ENCODE peak calls at places on chromosomes 6 and 20, in five cellular contexts. G, E, K, P and F are unnamed samples.

GRCh38 chr20:51636123-51636522 is 93.6 kb upstream of the NFATC2 start:
- DNase-seq in G (peak), E (no peak), K (no peak), P (no peak), F (no peak)

GRCh38 chr20:38730167-38730988 is 6.1 kb downstream of the SLC32A1 start:
- DNase-seq in G (no peak), E (no peak), K (no peak), P (no peak), F (no peak)

GRCh38 chr6:79634491-79634890 is 3.4 kb downstream of the SH3BGRL2 start:
- DNase-seq in G (no peak), E (no peak), K (no peak), P (no peak), F (no peak)

GRCh38 chr20:12916699-12917098 is 92.1 kb upstream of the SPTLC3 start:
- DNase-seq in G (no peak), E (no peak), K (no peak), P (peak), F (no peak)

GRCh38 chr6:105522626-105523322 is 119.9 kb upstream of the PREP start:
- DNase-seq in G (peak), E (no peak), K (no peak), P (peak), F (no peak)

GRCh38 chr6:19837511-19838441 is 606 bp downstream of the ID4 start:
- DNase-seq in G (peak), E (peak), K (peak), P (peak), F (no peak)

GRCh38 chr6:95578106-95578410 is 723 bp downstream of the MANEA start:
- DNase-seq in G (no peak), E (peak), K (no peak), P (no peak), F (no peak)

GRCh38 chr6:157135691-157136090 is 187.6 kb downstream of the TMEM242 start:
- DNase-seq in G (peak), E (no peak), K (no peak), P (peak), F (no peak)

GRCh38 chr20:16293590-16293989 is 279.7 kb downstream of the KIF16B start:
- DNase-seq in G (no peak), E (no peak), K (no peak), P (peak), F (no peak)

GRCh38 chr20:10329387-10330005 is 104.5 kb downstream of the MKKS start:
- DNase-seq in G (no peak), E (no peak), K (no peak), P (no peak), F (no peak)

GRCh38 chr6:125002090-125002741 is 40.0 kb downstream of the RNF217 start:
- DNase-seq in G (peak), E (no peak), K (no peak), P (no peak), F (no peak)

GRCh38 chr20:5354871-5355270 is 38.1 kb upstream of the PROKR2 start:
- DNase-seq in G (no peak), E (no peak), K (no peak), P (no peak), F (no peak)

GRCh38 chr6:111730835-111731234 is 125.2 kb upstream of the TRAF3IP2 start:
- DNase-seq in G (no peak), E (peak), K (peak), P (no peak), F (peak)

GRCh38 chr20:33839591-33839990 is 28.4 kb downstream of the CHMP4B start:
- DNase-seq in G (no peak), E (peak), K (peak), P (no peak), F (no peak)

GRCh38 chr6:36962874-36963273 is 8.3 kb downstream of the PI16 start:
- DNase-seq in G (no peak), E (peak), K (peak), P (peak), F (peak)

GRCh38 chr6:68167604-68168003 is 467.5 kb upstream of the ADGRB3 start:
- DNase-seq in G (no peak), E (no peak), K (no peak), P (no peak), F (no peak)

GRCh38 chr6:116087437-116088027 is 13.1 kb upstream of the NT5DC1 start:
- DNase-seq in G (peak), E (no peak), K (no peak), P (peak), F (no peak)

GRCh38 chr6:53282741-53283140 is 66.0 kb downstream of the ELOVL5 start:
- DNase-seq in G (no peak), E (no peak), K (no peak), P (no peak), F (no peak)

GRCh38 chr6:128406453-128406852 is 113.9 kb downstream of the PTPRK start:
- DNase-seq in G (no peak), E (no peak), K (no peak), P (no peak), F (no peak)

GRCh38 chr20:17611540-17612286 is 41.8 kb downstream of the DSTN start:
- DNase-seq in G (no peak), E (no peak), K (peak), P (peak), F (no peak)

GRCh38 chr20:51565741-51566140 is 23.2 kb upstream of the NFATC2 start:
- DNase-seq in G (peak), E (no peak), K (no peak), P (peak), F (no peak)

DNA sequence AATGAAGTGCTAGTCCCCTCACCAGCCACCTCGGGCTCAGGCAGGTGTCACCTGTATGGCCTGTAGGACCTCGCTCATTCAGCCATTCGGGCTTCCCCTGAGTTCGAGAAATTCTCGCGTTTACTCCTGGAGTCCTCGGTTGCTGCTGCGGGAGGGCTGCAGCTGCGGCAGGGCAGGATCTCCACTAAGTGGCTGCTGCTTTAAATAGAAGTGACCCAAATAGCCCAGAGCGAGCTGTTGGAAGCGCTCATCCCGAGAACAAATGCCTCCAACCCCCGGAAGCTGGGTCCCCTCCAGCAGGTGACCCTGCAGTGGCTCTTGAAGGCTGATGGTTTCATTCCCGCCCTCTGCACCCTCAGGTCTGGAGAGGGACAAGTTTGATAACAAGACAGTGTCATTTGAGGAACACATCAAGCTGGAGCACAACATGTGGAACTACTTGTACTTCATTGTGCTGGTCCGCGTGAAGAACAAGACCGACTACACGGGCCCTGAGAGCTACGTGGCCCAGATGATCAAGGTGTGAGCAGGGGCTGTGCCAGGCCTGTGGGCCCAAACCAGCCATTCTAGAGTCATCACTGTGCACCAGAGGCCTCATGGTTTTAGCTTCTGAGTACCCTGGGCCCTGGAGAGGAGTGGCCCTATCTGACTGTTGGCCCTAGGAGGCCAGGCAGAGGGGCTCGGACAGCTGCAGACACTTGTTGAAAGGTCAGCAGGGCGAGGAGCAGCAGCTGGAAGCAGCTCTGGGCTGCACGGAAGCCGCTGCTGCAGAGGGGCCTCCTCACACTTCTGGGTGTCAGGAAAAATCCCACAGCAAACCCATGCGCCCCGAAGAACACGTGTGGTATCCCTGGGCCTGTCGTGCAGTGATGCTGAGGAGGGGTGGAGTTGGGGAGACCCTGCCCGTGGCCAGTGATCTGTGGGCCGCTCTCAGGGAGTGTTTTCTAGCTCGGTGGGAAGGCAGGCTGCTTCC is 18.0 kb downstream of the UQCC2 start:
- DNase-seq in G (no peak), E (peak), K (peak), P (peak), F (no peak)
- H3K27ac ChIP-seq in G (peak), E (peak), K (no peak), P (peak), F (no peak)

GRCh38 chr6:29830409-29830808 is 2.8 kb downstream of the HLA-G start:
- DNase-seq in G (no peak), E (no peak), K (no peak), P (no peak), F (no peak)

GRCh38 chr6:29829766-29830165 is 2.1 kb downstream of the HLA-G start:
- DNase-seq in G (no peak), E (no peak), K (no peak), P (no peak), F (no peak)

GRCh38 chr6:29839917-29840316 is 12.3 kb downstream of the HLA-G start:
- DNase-seq in G (no peak), E (no peak), K (no peak), P (no peak), F (no peak)

GRCh38 chr6:29831776-29832175 is 4.2 kb downstream of the HLA-G start:
- DNase-seq in G (no peak), E (no peak), K (no peak), P (no peak), F (no peak)

DNA sequence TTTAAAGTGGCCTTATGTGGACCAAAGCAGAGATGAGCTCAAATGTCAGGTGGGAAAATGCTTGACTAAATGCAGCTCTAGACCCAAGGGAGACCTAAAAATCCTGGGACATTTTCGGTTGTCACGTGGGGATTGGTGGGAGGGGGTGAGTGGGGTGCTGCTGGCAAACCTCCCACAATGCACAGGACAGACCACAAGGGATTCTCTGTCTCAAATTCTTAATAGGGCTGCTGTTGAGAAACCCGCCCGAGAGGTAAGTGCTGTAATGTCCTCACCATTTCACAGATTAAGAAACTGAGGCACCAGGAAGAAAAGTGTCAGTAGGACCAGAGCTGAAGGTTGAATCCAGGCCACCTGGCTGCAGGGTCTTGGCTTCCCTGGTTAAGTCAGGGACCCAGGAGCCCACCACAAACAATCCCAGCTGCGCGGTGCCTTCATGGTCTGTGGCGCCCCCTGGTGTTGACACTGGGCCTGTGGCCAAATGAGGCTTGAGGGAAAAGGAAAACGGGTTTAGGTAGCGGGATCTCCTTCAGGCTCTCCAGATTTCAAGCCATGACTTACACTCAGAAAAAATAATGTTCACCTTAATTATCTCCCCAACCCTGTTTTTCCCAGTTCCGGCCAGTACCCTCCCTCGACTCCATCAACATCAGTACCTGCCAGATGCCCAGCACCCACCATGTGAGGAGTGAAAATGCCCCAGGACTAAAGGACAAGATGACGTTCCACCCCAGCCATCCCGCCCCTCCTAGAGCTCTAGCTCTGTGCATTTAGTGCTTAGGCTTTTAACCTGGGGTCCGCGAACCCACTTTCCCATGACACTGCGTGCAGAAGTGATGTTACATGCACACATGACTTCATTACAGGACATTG is 7.2 kb downstream of the HLA-G start:
- DNase-seq in G (no peak), E (peak), K (no peak), P (peak), F (no peak)
- H3K27ac ChIP-seq in G (no peak), E (no peak), K (no peak), P (no peak), F (no peak)

GRCh38 chr6:153086225-153086990 is 44.7 kb downstream of the RGS17 start:
- DNase-seq in G (peak), E (no peak), K (no peak), P (no peak), F (no peak)

GRCh38 chr6:153083869-153084268 is 47.2 kb downstream of the RGS17 start:
- DNase-seq in G (no peak), E (no peak), K (no peak), P (no peak), F (no peak)

GRCh38 chr6:153085239-153085638 is 45.8 kb downstream of the RGS17 start:
- DNase-seq in G (no peak), E (no peak), K (no peak), P (no peak), F (no peak)

GRCh38 chr6:153081914-153082313 is 49.2 kb downstream of the RGS17 start:
- DNase-seq in G (no peak), E (no peak), K (no peak), P (no peak), F (no peak)

DNA sequence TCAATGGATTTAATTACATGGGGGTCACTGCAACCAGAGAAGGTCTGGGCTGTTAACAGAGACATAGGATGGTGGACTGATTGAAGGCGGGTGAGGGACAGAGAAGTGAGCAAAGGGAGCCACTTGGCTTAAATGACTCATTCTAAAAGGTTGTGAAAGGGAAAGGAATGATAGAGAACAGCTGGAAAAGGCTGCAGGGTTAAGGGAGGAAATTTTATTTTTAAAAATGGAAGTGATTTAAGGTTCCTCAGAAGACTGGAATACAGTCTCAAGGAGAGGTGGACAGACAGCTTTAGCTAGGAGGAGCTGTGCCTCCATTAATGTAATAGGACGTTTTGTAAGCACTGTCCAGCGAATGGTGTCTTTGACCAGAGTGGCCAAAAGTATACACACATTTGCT is 46.7 kb downstream of the RGS17 start:
- DNase-seq in G (peak), E (no peak), K (no peak), P (peak), F (no peak)
- H3K27ac ChIP-seq in G (no peak), E (no peak), K (no peak), P (no peak), F (no peak)

GRCh38 chr20:57104711-57105110 is 161.7 kb downstream of the BMP7 start:
- DNase-seq in G (no peak), E (no peak), K (no peak), P (no peak), F (no peak)
- H3K27ac ChIP-seq in G (no peak), E (no peak), K (no peak), P (no peak), F (peak)

GRCh38 chr6:167235421-167236238 is 55.5 kb upstream of the UNC93A start:
- DNase-seq in G (no peak), E (no peak), K (no peak), P (no peak), F (no peak)

GRCh38 chr6:167236239-167236571 is 54.9 kb upstream of the UNC93A start:
- DNase-seq in G (no peak), E (no peak), K (no peak), P (no peak), F (no peak)

GRCh38 chr6:167233490-167233889 is 57.6 kb upstream of the UNC93A start:
- DNase-seq in G (no peak), E (no peak), K (no peak), P (no peak), F (no peak)

GRCh38 chr6:167237438-167237837 is 53.7 kb upstream of the UNC93A start:
- DNase-seq in G (no peak), E (no peak), K (no peak), P (no peak), F (no peak)

GRCh38 chr6:167235005-167235404 is 56.1 kb upstream of the UNC93A start:
- DNase-seq in G (no peak), E (no peak), K (no peak), P (no peak), F (no peak)
- H3K27ac ChIP-seq in G (no peak), E (no peak), K (no peak), P (no peak), F (no peak)

GRCh38 chr6:90294614-90294988 is 2.0 kb downstream of the BACH2 start:
- DNase-seq in G (no peak), E (no peak), K (no peak), P (peak), F (no peak)
- H3K27ac ChIP-seq in G (no peak), E (no peak), K (peak), P (no peak), F (no peak)

GRCh38 chr20:19696620-19697019 is 61.4 kb upstream of the RIN2 start:
- DNase-seq in G (no peak), E (no peak), K (no peak), P (no peak), F (no peak)

GRCh38 chr20:19701449-19701848 is 56.6 kb upstream of the RIN2 start:
- DNase-seq in G (no peak), E (no peak), K (no peak), P (no peak), F (no peak)

GRCh38 chr20:19697415-19697814 is 60.6 kb upstream of the RIN2 start:
- DNase-seq in G (no peak), E (no peak), K (no peak), P (no peak), F (no peak)

GRCh38 chr20:19695081-19695480 is 63.0 kb upstream of the RIN2 start:
- DNase-seq in G (no peak), E (no peak), K (no peak), P (peak), F (no peak)

GRCh38 chr20:19699132-19699971 is 58.7 kb upstream of the RIN2 start:
- DNase-seq in G (peak), E (no peak), K (no peak), P (peak), F (no peak)
- H3K27ac ChIP-seq in G (peak), E (no peak), K (no peak), P (peak), F (no peak)